ENCODE peak calls at places on chromosomes 1 and 21, in nine cellular contexts. I, C, S, K, W, Z, N, T and X are unnamed samples.

GRCh38 chr1:31327381-31327780 is 30.5 kb downstream of the ZCCHC17 start:
- DNase-seq in I (no peak), C (no peak), S (no peak), K (no peak), W (peak), Z (peak), N (no peak), T (no peak), X (no peak)

GRCh38 chr1:17441265-17441992 is 2.0 kb upstream of the RCC2 start:
- DNase-seq in I (no peak), C (no peak), S (no peak), K (no peak), W (no peak), Z (peak), N (no peak), T (no peak), X (peak)

GRCh38 chr1:115198938-115199337 is 109.6 kb upstream of the TSPAN2 start:
- DNase-seq in I (no peak), C (peak), S (no peak), K (no peak), W (peak), Z (no peak), N (no peak), T (no peak), X (no peak)

GRCh38 chr1:54410359-54410758 is 4.2 kb upstream of the SSBP3 start:
- DNase-seq in I (no peak), C (no peak), S (peak), K (no peak), W (no peak), Z (no peak), N (no peak), T (no peak), X (no peak)

GRCh38 chr1:192635939-192636338 is at the start of gene RGS13:
- DNase-seq in I (no peak), C (no peak), S (no peak), K (no peak), W (no peak), Z (no peak), N (no peak), T (no peak), X (no peak)

GRCh38 chr21:42406201-42406601 is 2.5 kb downstream of the UBASH3A start:
- DNase-seq in I (no peak), C (no peak), S (no peak), K (no peak), W (no peak), Z (no peak), N (no peak), T (no peak), X (no peak)

GRCh38 chr1:55593299-55593698 is 378.1 kb upstream of the USP24 start:
- DNase-seq in I (no peak), C (no peak), S (no peak), K (no peak), W (no peak), Z (no peak), N (no peak), T (no peak), X (no peak)

GRCh38 chr1:19449454-19450228 is 35.7 kb downstream of the CAPZB start:
- DNase-seq in I (no peak), C (no peak), S (no peak), K (no peak), W (no peak), Z (no peak), N (no peak), T (no peak), X (no peak)

GRCh38 chr1:43300661-43301094 is at the start of gene TIE1:
- DNase-seq in I (no peak), C (no peak), S (no peak), K (no peak), W (no peak), Z (no peak), N (no peak), T (no peak), X (no peak)

GRCh38 chr1:147171399-147172167 is 687 bp downstream of the PRKAB2 start:
- DNase-seq in I (no peak), C (no peak), S (no peak), K (no peak), W (no peak), Z (peak), N (no peak), T (no peak), X (no peak)

GRCh38 chr21:30434033-30434631 is 4.1 kb downstream of the KRTAP13-4 start:
- DNase-seq in I (peak), C (peak), S (no peak), K (peak), W (no peak), Z (peak), N (no peak), T (no peak), X (peak)

GRCh38 chr21:17231771-17232170 is 281.1 kb upstream of the CXADR start:
- DNase-seq in I (no peak), C (no peak), S (no peak), K (no peak), W (no peak), Z (no peak), N (no peak), T (no peak), X (no peak)

DNA sequence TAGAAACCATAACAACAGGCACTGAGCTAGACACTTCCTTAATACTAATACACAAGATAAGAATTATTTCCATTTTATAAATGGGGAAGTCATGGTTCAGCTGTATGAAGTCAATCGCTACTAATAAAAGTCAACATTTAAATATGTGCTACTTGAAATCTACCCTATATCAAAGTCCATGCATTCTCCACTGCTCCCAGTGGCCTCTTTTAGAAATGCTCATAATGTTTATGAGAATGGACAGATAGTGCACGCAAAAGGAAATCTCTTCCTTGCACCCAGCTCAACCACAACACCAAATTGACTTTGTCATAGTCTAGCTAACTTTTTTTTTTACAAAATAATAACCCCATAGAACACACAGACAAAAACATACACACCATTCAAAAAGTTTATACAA is 281.7 kb upstream of the CXADR start:
- DNase-seq in I (no peak), C (no peak), S (no peak), K (no peak), W (no peak), Z (no peak), N (no peak), T (no peak), X (no peak)
- TF ChIP-seq CTCF in I (no peak), C (no peak), S (no peak), K (no peak), W (no peak), Z (no peak), N (no peak), T (peak), X (no peak)

DNA sequence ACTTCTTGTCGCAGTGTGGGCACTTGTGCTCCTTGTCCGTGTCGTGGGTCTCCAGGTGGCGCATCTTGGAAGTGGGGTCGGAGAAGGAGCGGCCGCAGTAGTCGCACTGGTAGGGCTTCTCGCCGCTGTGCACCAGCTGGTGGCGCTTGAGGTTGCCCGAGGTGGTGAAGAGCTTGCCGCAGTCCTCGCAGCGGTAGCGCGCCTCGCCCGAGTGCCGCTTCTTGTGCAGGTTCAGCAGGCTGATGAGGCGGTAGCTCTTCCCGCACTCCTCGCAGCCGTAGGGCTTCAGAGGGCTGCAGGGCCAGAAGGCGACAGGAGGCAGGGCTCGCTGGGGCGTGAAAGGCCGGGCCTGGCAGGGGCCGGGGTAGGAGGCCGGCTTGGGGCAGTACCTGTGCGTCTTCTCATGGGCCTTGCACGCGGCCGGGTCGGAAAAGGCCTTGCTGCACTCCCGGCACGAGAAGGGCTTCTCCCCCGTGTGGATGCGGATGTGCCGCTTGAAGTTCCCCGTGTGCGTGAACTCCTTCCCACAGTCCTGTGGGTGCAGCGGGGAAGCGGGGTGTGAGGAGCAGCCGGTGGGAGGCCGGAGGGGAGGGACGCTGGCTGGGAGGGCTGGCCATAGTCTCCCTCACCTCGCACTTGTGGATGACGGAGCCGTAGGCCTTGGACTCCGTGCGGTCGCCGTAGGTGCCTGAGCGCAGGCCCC is 31.4 kb downstream of the ZBTB17 start:
- DNase-seq in I (no peak), C (no peak), S (no peak), K (no peak), W (no peak), Z (no peak), N (no peak), T (no peak), X (no peak)
- TF ChIP-seq CTCF in I (no peak), C (no peak), S (no peak), K (no peak), W (no peak), Z (no peak), N (no peak), T (no peak), X (no peak)

DNA sequence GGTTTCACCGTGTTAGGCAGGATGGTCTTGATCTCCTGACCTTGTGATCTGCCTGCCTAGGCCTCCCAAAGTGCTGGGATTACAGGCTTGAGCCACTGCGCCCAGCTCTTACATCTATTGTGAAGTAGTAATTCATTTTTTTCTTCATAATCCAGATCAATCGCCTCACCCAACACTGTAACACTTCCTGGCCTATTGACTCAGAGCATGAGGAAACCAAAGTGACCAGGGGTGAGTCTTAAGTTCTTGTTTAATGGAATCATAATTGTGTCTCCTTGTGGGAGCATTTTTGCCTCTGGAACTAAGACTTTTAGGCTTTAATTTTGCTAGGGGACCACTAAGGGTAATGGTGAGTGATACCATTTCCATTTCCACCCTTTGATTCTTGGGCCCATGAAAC is 27.4 kb downstream of the TNFSF18 start:
- DNase-seq in I (no peak), C (no peak), S (no peak), K (no peak), W (no peak), Z (no peak), N (no peak), T (no peak), X (no peak)
- TF ChIP-seq CTCF in I (no peak), C (no peak), S (no peak), K (no peak), W (no peak), Z (no peak), N (no peak), T (no peak), X (no peak)

DNA sequence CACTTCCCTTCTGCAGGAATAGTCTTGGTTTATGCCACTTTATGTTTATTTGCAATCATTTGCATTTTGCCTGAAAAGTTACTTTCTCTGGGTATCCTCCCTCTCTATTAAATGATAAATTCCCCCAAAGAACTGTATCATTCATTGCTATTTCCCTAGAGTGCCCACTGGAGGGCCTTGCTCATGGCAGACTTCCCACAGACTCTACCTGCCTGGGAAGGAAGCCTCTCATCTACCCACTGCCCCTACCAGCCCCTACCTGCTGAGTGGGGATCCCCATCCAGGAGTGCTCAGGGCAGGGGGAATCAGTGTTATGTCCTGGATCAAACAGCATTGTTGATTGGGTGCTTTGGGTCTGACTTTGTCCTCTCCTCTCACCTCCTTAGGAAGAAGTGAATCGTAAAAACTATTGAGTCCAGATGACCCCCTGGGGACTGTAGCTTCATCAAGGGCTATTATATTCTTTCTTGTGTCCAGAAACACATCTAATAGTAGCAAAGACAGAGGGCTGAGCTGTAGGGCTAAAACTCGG is 6.8 kb upstream of the LRRN2 start:
- DNase-seq in I (no peak), C (no peak), S (no peak), K (no peak), W (no peak), Z (no peak), N (no peak), T (no peak), X (peak)
- TF ChIP-seq CTCF in I (no peak), C (no peak), S (no peak), K (no peak), W (no peak), Z (no peak), N (no peak), T (peak), X (no peak)

GRCh38 chr1:151762941-151763921 is at the start of gene MRPL9:
- DNase-seq in I (peak), C (peak), S (peak), K (peak), W (peak), Z (peak), N (peak), T (peak), X (peak)
- TF ChIP-seq CTCF in I (no peak), C (no peak), S (no peak), K (no peak), W (no peak), Z (no peak), N (no peak), T (peak), X (no peak)

DNA sequence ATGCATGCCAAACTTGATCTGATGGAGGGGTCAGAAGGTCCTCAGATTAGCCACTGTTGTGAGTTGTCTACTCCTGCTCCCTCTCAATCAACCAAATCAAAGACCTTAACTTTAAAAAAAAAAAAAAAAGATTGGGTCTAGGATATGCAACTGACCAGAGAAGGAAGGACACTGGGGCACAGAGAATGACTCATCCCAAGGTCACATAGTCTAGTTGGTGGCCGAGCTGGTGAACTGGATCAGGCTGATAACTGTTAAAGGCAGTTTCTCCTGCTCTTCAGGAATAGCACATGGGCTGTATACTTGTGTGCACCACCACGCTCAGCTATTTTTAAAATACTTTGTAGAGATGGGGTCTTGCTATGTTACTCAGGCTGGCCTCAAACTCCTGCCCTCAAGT is 14.8 kb upstream of the S100A7 start:
- DNase-seq in I (no peak), C (no peak), S (no peak), K (no peak), W (no peak), Z (no peak), N (no peak), T (no peak), X (no peak)
- TF ChIP-seq CTCF in I (no peak), C (no peak), S (no peak), K (no peak), W (no peak), Z (no peak), N (no peak), T (no peak), X (no peak)